ENCODE peak calls at places on chromosomes 6 and 20, in eight cellular contexts. R is K562, H is GM12878, A is A549, I is HepG2, T is heart left ventricle, D is right lobe of liver, M is HCT116. E is an unnamed sample.

GRCh38 chr6:130679684-130680083 is 147.5 kb upstream of the SMLR1 start:
- ATAC-seq in M (no peak), A (no peak), H (no peak), D (no peak), T (no peak), R (no peak), I (no peak), E (peak)

GRCh38 chr6:16440656-16441212 is 202.3 kb downstream of the GMPR start:
- ATAC-seq in R (no peak), I (no peak), T (peak), A (no peak), M (no peak), D (no peak), H (no peak), E (no peak)

GRCh38 chr6:11425431-11425871 is 112.1 kb upstream of the TMEM170B start:
- ATAC-seq in I (peak), H (no peak), A (peak), R (no peak), M (no peak), T (no peak), D (no peak), E (no peak)

GRCh38 chr20:54123587-54124180 is 50.1 kb downstream of the CYP24A1 start:
- ATAC-seq in M (peak), H (no peak), R (no peak), I (peak), A (peak), D (peak), T (peak), E (no peak)

GRCh38 chr20:56171087-56172012 is 77.2 kb upstream of the MC3R start:
- ATAC-seq in A (peak), T (no peak), R (no peak), D (peak), I (peak), M (no peak), H (no peak), E (no peak)

GRCh38 chr20:24519476-24519875 is 50.0 kb downstream of the SYNDIG1 start:
- ATAC-seq in M (no peak), D (no peak), H (no peak), A (no peak), R (no peak), I (no peak), T (no peak), E (no peak)

GRCh38 chr6:26543953-26544352 is 5.8 kb downstream of the HMGN4 start:
- ATAC-seq in M (peak), D (no peak), R (peak), I (peak), H (peak), T (no peak), A (peak), E (no peak)

GRCh38 chr6:169965657-169966311 is 214.4 kb downstream of the ERMARD start:
- ATAC-seq in H (no peak), T (no peak), D (no peak), R (no peak), M (no peak), A (no peak), I (no peak), E (no peak)

GRCh38 chr6:48764261-48764660 is 653.3 kb upstream of the PTCHD4 start:
- ATAC-seq in M (no peak), D (peak), T (no peak), H (no peak), R (no peak), A (no peak), I (no peak), E (no peak)

GRCh38 chr20:13336308-13337089 is 115.4 kb downstream of the ISM1 start:
- ATAC-seq in D (peak), I (peak), R (no peak), H (peak), A (peak), T (no peak), M (no peak), E (no peak)

GRCh38 chr6:122116912-122117663 is 282.4 kb upstream of the HSF2 start:
- ATAC-seq in H (no peak), I (no peak), A (no peak), D (no peak), M (no peak), T (no peak), R (no peak), E (peak)

GRCh38 chr20:16385462-16385861 is 187.8 kb downstream of the KIF16B start:
- ATAC-seq in D (no peak), T (no peak), A (no peak), H (no peak), R (no peak), M (no peak), I (peak), E (no peak)

GRCh38 chr20:38063911-38064310 is 30.4 kb downstream of the RPRD1B start:
- ATAC-seq in M (no peak), I (no peak), D (no peak), R (no peak), H (peak), T (no peak), A (no peak), E (no peak)

GRCh38 chr20:1920252-1920651 is 25.0 kb downstream of the SIRPA start:
- ATAC-seq in M (no peak), H (no peak), R (no peak), I (peak), T (no peak), D (peak), A (peak), E (no peak)

GRCh38 chr6:122184260-122184934 is 215.1 kb upstream of the HSF2 start:
- ATAC-seq in M (peak), D (peak), R (no peak), I (peak), A (peak), H (no peak), T (peak), E (peak)

GRCh38 chr20:63625771-63626423 is 1.0 kb downstream of the GMEB2 start:
- ATAC-seq in A (peak), T (no peak), I (peak), D (no peak), R (peak), H (peak), M (peak), E (no peak)

GRCh38 chr6:76702187-76702586 is 629.7 kb upstream of the IMPG1 start:
- ATAC-seq in H (no peak), T (no peak), D (no peak), R (no peak), A (no peak), I (no peak), M (no peak), E (no peak)

GRCh38 chr20:20130399-20130798 is 78.1 kb downstream of the CFAP61 start:
- ATAC-seq in T (peak), D (no peak), H (no peak), M (peak), A (peak), I (peak), R (no peak), E (no peak)

GRCh38 chr6:48194596-48195295 is 83.7 kb upstream of the PTCHD4 start:
- ATAC-seq in D (peak), H (no peak), A (no peak), T (no peak), I (no peak), M (no peak), R (no peak), E (no peak)

GRCh38 chr6:77172578-77172977 is 290.7 kb downstream of the HTR1B start:
- ATAC-seq in R (no peak), I (no peak), T (no peak), A (no peak), D (no peak), H (no peak), M (no peak), E (no peak)

GRCh38 chr6:132888701-132889100 is 74.3 kb downstream of the RPS12 start:
- ATAC-seq in R (no peak), D (no peak), M (no peak), H (no peak), T (no peak), I (no peak), A (no peak), E (no peak)

GRCh38 chr6:109483744-109484075 is 691 bp upstream of the ZBTB24 start:
- ATAC-seq in H (no peak), T (no peak), M (peak), R (no peak), A (no peak), D (no peak), I (no peak), E (peak)

GRCh38 chr20:51269671-51270070 is 246.8 kb upstream of the KCNG1 start:
- ATAC-seq in M (no peak), H (no peak), R (no peak), T (no peak), I (no peak), A (no peak), D (no peak), E (no peak)

GRCh38 chr6:3870528-3870925 is 21.4 kb downstream of the FAM50B start:
- ATAC-seq in D (no peak), R (no peak), M (no peak), I (no peak), A (no peak), T (no peak), H (no peak), E (no peak)
- H3K27ac ChIP-seq in D (peak), R (no peak), M (no peak), I (peak), A (peak), T (no peak), H (no peak), E (no peak)

DNA sequence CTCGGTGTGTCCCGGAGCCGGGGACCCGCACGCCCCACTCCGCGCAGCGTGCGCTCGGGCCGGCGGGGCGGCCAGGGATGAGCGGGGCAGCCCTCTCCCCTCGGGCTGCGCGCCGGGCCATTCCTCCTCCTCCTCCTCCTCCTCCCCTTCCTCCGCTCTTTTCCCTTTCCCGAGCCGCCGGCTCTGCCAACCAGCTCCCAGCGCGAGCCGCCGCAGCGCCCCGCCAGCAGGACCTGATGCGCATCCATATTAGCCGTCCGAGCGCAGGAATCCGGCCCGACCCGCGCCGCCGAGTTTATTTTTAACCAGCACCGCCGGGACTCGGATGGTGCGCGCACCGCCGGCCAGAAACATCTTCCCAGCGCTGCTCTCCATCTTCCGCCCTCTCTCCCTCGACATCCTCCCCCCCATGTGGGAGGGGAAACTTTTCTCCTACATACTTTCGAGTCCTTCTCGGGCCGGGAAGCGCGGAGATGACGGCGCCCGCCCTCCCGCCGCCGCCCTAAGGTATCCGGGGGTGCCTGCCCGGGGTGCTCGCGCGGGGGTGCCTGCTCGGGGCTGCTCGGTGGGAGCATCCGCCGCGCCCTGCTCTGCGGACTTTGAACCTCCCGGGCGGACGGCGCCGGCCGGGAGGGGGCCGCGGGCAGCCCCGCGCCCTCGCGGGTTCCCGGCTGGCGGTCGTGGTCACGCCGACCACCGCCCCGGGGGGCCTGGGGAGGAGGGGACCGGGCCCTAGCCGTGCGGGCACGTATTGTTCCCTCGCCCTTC is 619 bp downstream of the RREB1 start:
- ATAC-seq in A (peak), R (peak), I (peak), M (peak), T (peak), D (peak), H (peak), E (peak)
- TF ChIP-seq POLR2A in A (no peak), R (no peak), I (peak), M (no peak), T (peak), D (peak), H (peak), E (peak)

GRCh38 chr6:161214722-161215121 is 59.1 kb downstream of the AGPAT4 start:
- ATAC-seq in T (no peak), R (peak), D (no peak), M (no peak), H (no peak), I (no peak), A (no peak), E (no peak)
- H3K27ac ChIP-seq in T (no peak), R (peak), D (no peak), M (no peak), H (no peak), I (no peak), A (no peak), E (no peak)

GRCh38 chr6:14118444-14118843 is 872 bp downstream of the CD83 start:
- ATAC-seq in M (no peak), H (peak), T (no peak), A (no peak), I (peak), R (no peak), D (no peak), E (no peak)

GRCh38 chr6:14120556-14120955 is 3.0 kb downstream of the CD83 start:
- ATAC-seq in I (no peak), D (no peak), R (no peak), H (no peak), A (no peak), M (no peak), T (no peak), E (no peak)

GRCh38 chr6:14121936-14122344 is 4.4 kb downstream of the CD83 start:
- ATAC-seq in I (no peak), H (peak), R (no peak), A (no peak), M (no peak), D (peak), T (peak), E (peak)

GRCh38 chr6:14118091-14118439 is 493 bp downstream of the CD83 start:
- ATAC-seq in T (peak), R (no peak), M (peak), H (peak), D (no peak), A (no peak), I (no peak), E (no peak)

DNA sequence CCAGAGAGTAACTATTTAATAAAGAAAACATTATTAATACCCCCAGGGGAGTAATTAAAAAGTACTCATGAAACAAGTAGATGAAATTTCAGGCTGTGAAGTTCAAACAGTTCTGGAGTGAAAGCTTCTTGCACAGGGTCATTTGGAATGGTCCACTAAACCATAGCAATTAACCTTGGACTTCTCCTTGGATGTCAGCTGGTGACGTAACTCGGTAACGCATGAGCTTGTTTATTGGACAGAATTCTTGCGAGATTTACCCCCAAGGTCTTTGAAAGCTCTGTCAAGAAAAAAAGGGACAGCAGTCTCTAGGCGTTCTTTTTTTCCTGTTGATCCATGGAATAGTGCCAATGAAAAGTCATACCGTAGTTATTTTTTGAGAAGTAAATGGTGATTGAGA is 2.2 kb downstream of the CD83 start:
- ATAC-seq in I (no peak), R (no peak), M (no peak), D (no peak), T (no peak), A (no peak), H (no peak), E (no peak)
- TF ChIP-seq POLR2A in I (no peak), R (no peak), M (no peak), D (no peak), T (no peak), A (no peak), H (peak), E (no peak)

GRCh38 chr20:18403269-18403668 is 63.6 kb downstream of the DZANK1 start:
- ATAC-seq in A (no peak), R (no peak), H (no peak), I (no peak), D (no peak), M (no peak), T (no peak), E (no peak)
- H3K27ac ChIP-seq in A (no peak), R (no peak), H (no peak), I (no peak), D (no peak), M (no peak), T (no peak), E (no peak)